ENCODE peak calls at places on chromosomes 3 and 15, in eight cellular contexts. D is lower lobe of right lung; W is RWPE2; F is CD4-positive, alpha-beta T cell; L is hepatocyte; E is PC-9; O is ascending aorta; T is bronchial epithelial cell. R is an unnamed sample.

GRCh38 chr15:67281714-67282113 is 27.1 kb downstream of the IQCH start:
- DNase-seq in D (no peak), W (no peak), F (no peak), L (no peak), E (no peak), O (no peak), T (no peak), R (no peak)

GRCh38 chr3:129936757-129937156 is 37.8 kb upstream of the TRH start:
- DNase-seq in D (no peak), W (no peak), F (no peak), L (no peak), E (no peak), O (peak; percentile 71), T (peak; percentile 58), R (peak; percentile 9)

GRCh38 chr3:105606052-105606451 is 239.3 kb downstream of the ALCAM start:
- DNase-seq in D (no peak), W (no peak), F (no peak), L (no peak), E (no peak), O (no peak), T (peak; percentile 58), R (no peak)

GRCh38 chr3:30146978-30147377 is 459.4 kb upstream of the TGFBR2 start:
- DNase-seq in D (no peak), W (no peak), F (no peak), L (peak; percentile 15), E (no peak), O (no peak), T (no peak), R (no peak)

GRCh38 chr15:25501828-25502446 is 63.1 kb upstream of the UBE3A start:
- DNase-seq in D (no peak), W (no peak), F (no peak), L (peak; percentile 61), E (no peak), O (no peak), T (peak; percentile 45), R (no peak)

GRCh38 chr15:25893621-25894020 is 30.5 kb upstream of the ATP10A start:
- DNase-seq in D (no peak), W (no peak), F (no peak), L (no peak), E (no peak), O (no peak), T (no peak), R (no peak)

GRCh38 chr15:36954486-36954885 is 145.9 kb downstream of the MEIS2 start:
- DNase-seq in D (no peak), W (no peak), F (no peak), L (no peak), E (no peak), O (no peak), T (peak; percentile 33), R (no peak)

GRCh38 chr3:79167651-79168416 is 600.0 kb downstream of the ROBO1 start:
- DNase-seq in D (no peak), W (no peak), F (no peak), L (peak; percentile 28), E (no peak), O (no peak), T (peak; percentile 82), R (peak; percentile 7)

GRCh38 chr15:27850050-27850449 is 249.1 kb downstream of the OCA2 start:
- DNase-seq in D (no peak), W (peak; percentile 47), F (no peak), L (no peak), E (no peak), O (no peak), T (no peak), R (no peak)

GRCh38 chr15:33069161-33069560 is 125.4 kb downstream of the FMN1 start:
- DNase-seq in D (no peak), W (no peak), F (no peak), L (no peak), E (no peak), O (no peak), T (no peak), R (no peak)

GRCh38 chr3:186090884-186091283 is 18.0 kb downstream of the ETV5 start:
- DNase-seq in D (no peak), W (no peak), F (no peak), L (no peak), E (no peak), O (no peak), T (no peak), R (no peak)

GRCh38 chr15:69305933-69306568 is 7.3 kb downstream of the PAQR5 start:
- DNase-seq in D (no peak), W (peak; percentile 29), F (no peak), L (no peak), E (no peak), O (no peak), T (no peak), R (no peak)

GRCh38 chr3:106025151-106025722 is 156.4 kb upstream of the CBLB start:
- DNase-seq in D (peak; percentile 44), W (no peak), F (no peak), L (no peak), E (no peak), O (no peak), T (peak; percentile 86), R (no peak)

GRCh38 chr3:81886081-81886480 is 124.6 kb upstream of the GBE1 start:
- DNase-seq in D (no peak), W (no peak), F (no peak), L (no peak), E (no peak), O (no peak), T (peak; percentile 52), R (no peak)

GRCh38 chr3:177451940-177452484 is 254.7 kb upstream of the TBL1XR1 start:
- DNase-seq in D (no peak), W (no peak), F (no peak), L (no peak), E (peak; percentile 90), O (no peak), T (peak; percentile 76), R (no peak)

GRCh38 chr3:62584636-62585035 is 211.3 kb upstream of the FEZF2 start:
- DNase-seq in D (no peak), W (no peak), F (no peak), L (no peak), E (no peak), O (no peak), T (no peak), R (no peak)

GRCh38 chr3:184168363-184169120 is 6.1 kb upstream of the AP2M1 start:
- DNase-seq in D (no peak), W (no peak), F (no peak), L (no peak), E (no peak), O (no peak), T (peak; percentile 49), R (no peak)

GRCh38 chr3:10706156-10707088 is 109.6 kb upstream of the SLC6A11 start:
- DNase-seq in D (no peak), W (no peak), F (no peak), L (no peak), E (no peak), O (no peak), T (no peak), R (no peak)

GRCh38 chr3:65342084-65342683 is 654.4 kb upstream of the ADAMTS9 start:
- DNase-seq in D (peak; percentile 49), W (no peak), F (no peak), L (peak; percentile 70), E (no peak), O (no peak), T (peak; percentile 35), R (no peak)

GRCh38 chr3:8595935-8596262 is 48.7 kb downstream of the SSUH2 start:
- DNase-seq in D (no peak), W (no peak), F (no peak), L (no peak), E (no peak), O (no peak), T (no peak), R (no peak)
- TF ChIP-seq CTCF in D (no peak), W (no peak), F (no peak), L (no peak), E (no peak), O (no peak), T (no peak), R (no peak)

DNA sequence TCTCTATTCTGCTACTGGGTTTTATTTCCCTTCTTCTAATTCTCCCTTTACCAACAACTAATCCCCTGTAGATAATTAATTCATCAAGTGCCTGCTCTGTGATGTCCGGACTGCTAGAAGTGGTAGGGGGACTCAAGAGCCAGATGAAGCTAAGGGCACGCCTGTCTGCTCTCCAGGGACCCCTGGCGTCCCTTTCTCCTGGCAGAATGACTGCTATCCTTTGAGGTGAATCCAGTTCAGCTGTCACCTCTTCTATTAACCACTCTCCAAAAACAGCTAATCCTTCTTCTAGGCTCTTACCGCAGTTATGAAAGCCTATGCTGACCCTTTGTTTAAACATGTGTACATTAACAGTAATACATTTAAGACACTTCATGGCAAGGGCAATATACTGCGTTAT is 1.4 kb upstream of the CHRNA7 start:
- DNase-seq in D (no peak), W (no peak), F (no peak), L (no peak), E (no peak), O (no peak), T (no peak), R (no peak)
- H3K27me3 ChIP-seq in D (peaks cover 42% of the 10 kb centered on the region), W (peaks cover 98% of the 10 kb centered on the region), F (peaks cover 57% of the 10 kb centered on the region), L (peaks cover 41% of the 10 kb centered on the region), E (no peaks in the 10 kb centered on the region), O (no peaks in the 10 kb centered on the region), T (peaks cover 16% of the 10 kb centered on the region), R (peaks cover 25% of the 10 kb centered on the region)

GRCh38 chr3:181692850-181693154 is 18.9 kb upstream of the SOX2 start:
- DNase-seq in D (no peak), W (no peak), F (no peak), L (no peak), E (no peak), O (no peak), T (no peak), R (no peak)

GRCh38 chr3:181695661-181696491 is 15.8 kb upstream of the SOX2 start:
- DNase-seq in D (peak; percentile 51), W (no peak), F (no peak), L (peak; percentile 32), E (no peak), O (no peak), T (no peak), R (no peak)

GRCh38 chr3:181696641-181697230 is 15.0 kb upstream of the SOX2 start:
- DNase-seq in D (no peak), W (no peak), F (no peak), L (no peak), E (no peak), O (no peak), T (no peak), R (no peak)

GRCh38 chr3:181693280-181693679 is 18.4 kb upstream of the SOX2 start:
- DNase-seq in D (no peak), W (no peak), F (no peak), L (no peak), E (no peak), O (no peak), T (no peak), R (no peak)

GRCh38 chr3:181694805-181695660 is 16.7 kb upstream of the SOX2 start:
- DNase-seq in D (peak; percentile 77), W (no peak), F (no peak), L (peak; percentile 71), E (no peak), O (peak; percentile 70), T (peak; percentile 15), R (no peak)
- TF ChIP-seq CTCF in D (peak; percentile 24), W (no peak), F (no peak), L (peak; percentile 40), E (no peak), O (peak; percentile 10), T (peak; percentile 37), R (no peak)

DNA sequence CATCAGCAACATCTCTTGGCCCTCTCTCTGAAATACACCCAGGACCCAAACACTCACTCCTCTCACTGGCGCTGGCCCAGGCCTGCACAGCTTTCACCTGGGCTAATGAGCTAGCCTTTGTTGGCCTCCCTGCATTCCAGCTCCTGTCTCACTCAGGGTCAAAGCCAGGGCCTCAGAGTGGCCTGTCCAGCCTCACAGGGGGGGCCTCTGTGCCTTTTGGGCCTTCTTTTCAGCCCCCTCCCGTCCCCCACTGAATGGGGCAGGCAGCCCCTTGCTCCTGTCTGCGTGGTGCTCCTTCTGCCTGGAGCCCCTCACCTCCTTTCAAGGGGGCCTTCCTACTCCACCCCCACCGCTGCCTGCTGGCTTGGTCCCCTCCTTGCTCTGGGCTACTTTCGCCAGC is 59.0 kb upstream of the PRR23E start:
- DNase-seq in D (no peak), W (no peak), F (no peak), L (no peak), E (no peak), O (no peak), T (no peak), R (no peak)
- H3K27me3 ChIP-seq in D (peaks cover 42% of the 10 kb centered on the region), W (peaks cover 24% of the 10 kb centered on the region), F (peaks cover 21% of the 10 kb centered on the region), L (peaks cover 55% of the 10 kb centered on the region), E (peaks cover 41% of the 10 kb centered on the region), O (no peaks in the 10 kb centered on the region), T (peaks cover 22% of the 10 kb centered on the region), R (peaks cover 55% of the 10 kb centered on the region)

R was measured in kidney epithelial cell.